ENCODE peak calls at places on chromosomes 3 and 15, in four cellular contexts. S is colonic mucosa, A is ovary, D is heart left ventricle. G is an unnamed sample.
A peak's percentile ranks its signal among the peaks of the same experiment; 100 is the strongest.

GRCh38 chr3:42166214-42166613 is 75.1 kb downstream of the TRAK1 start:
- DNase-seq in S (no peak), A (no peak), D (no peak), G (no peak)

GRCh38 chr3:120689395-120689794 is 7.4 kb upstream of the HGD start:
- DNase-seq in S (no peak), A (no peak), D (no peak), G (no peak)

GRCh38 chr3:66812126-66812525 is 186.0 kb upstream of the KBTBD8 start:
- DNase-seq in S (peak; percentile 42), A (no peak), D (no peak), G (no peak)

GRCh38 chr3:172517859-172518466 is 5.3 kb downstream of the TNFSF10 start:
- DNase-seq in S (no peak), A (no peak), D (no peak), G (no peak)

GRCh38 chr3:152148579-152148978 is 120.2 kb upstream of the MBNL1 start:
- DNase-seq in S (no peak), A (no peak), D (no peak), G (no peak)

GRCh38 chr3:14595561-14595960 is 55.4 kb upstream of the GRIP2 start:
- DNase-seq in S (no peak), A (no peak), D (no peak), G (no peak)

GRCh38 chr3:53026423-53027162 is 19.3 kb downstream of the SFMBT1 start:
- DNase-seq in S (no peak), A (no peak), D (no peak), G (no peak)

GRCh38 chr15:47376190-47376589 is 341.1 kb upstream of the SEMA6D start:
- DNase-seq in S (no peak), A (no peak), D (no peak), G (no peak)

GRCh38 chr3:127411083-127411727 is 123.4 kb upstream of the PRR20G start:
- DNase-seq in S (peak; percentile 7), A (no peak), D (peak; percentile 17), G (no peak)

GRCh38 chr3:3836845-3837244 is 37.6 kb downstream of the LRRN1 start:
- DNase-seq in S (no peak), A (no peak), D (no peak), G (no peak)

GRCh38 chr15:65400760-65401606 is 21.8 kb downstream of the IGDCC4 start:
- DNase-seq in S (peak; percentile 66), A (peak; percentile 83), D (no peak), G (peak; percentile 67)

GRCh38 chr3:3603351-3603750 is 195.9 kb upstream of the LRRN1 start:
- DNase-seq in S (no peak), A (no peak), D (no peak), G (no peak)

GRCh38 chr3:171393032-171393744 is 67.0 kb downstream of the TNIK start:
- DNase-seq in S (no peak), A (no peak), D (no peak), G (no peak)

GRCh38 chr3:44883999-44884431 is 9.6 kb downstream of the TGM4 start:
- DNase-seq in S (no peak), A (no peak), D (no peak), G (peak; percentile 99)

GRCh38 chr3:66297917-66298316 is 77.1 kb downstream of the SLC25A26 start:
- DNase-seq in S (no peak), A (no peak), D (no peak), G (no peak)

GRCh38 chr15:70049701-70050445 is 47.8 kb downstream of the TLE3 start:
- DNase-seq in S (no peak), A (peak; percentile 25), D (no peak), G (no peak)

GRCh38 chr3:42369304-42369703 is 41.1 kb downstream of the LYZL4 start:
- DNase-seq in S (no peak), A (no peak), D (no peak), G (no peak)

GRCh38 chr3:30618508-30618907 is 12.1 kb downstream of the TGFBR2 start:
- DNase-seq in S (no peak), A (no peak), D (no peak), G (no peak)

GRCh38 chr3:127226451-127226850 is 33.5 kb downstream of the PRR23E start:
- DNase-seq in S (no peak), A (no peak), D (no peak), G (peak; percentile 15)

GRCh38 chr3:107959767-107960166 is 131.1 kb downstream of the CD47 start:
- DNase-seq in S (no peak), A (no peak), D (no peak), G (no peak)

GRCh38 chr3:107957506-107957905 is 133.3 kb downstream of the CD47 start:
- DNase-seq in S (no peak), A (no peak), D (no peak), G (no peak)

GRCh38 chr3:107956991-107957467 is 133.8 kb downstream of the CD47 start:
- DNase-seq in S (peak; percentile 51), A (peak; percentile 84), D (peak; percentile 75), G (no peak)

GRCh38 chr3:107954845-107955244 is 136.0 kb downstream of the CD47 start:
- DNase-seq in S (no peak), A (no peak), D (no peak), G (no peak)

DNA sequence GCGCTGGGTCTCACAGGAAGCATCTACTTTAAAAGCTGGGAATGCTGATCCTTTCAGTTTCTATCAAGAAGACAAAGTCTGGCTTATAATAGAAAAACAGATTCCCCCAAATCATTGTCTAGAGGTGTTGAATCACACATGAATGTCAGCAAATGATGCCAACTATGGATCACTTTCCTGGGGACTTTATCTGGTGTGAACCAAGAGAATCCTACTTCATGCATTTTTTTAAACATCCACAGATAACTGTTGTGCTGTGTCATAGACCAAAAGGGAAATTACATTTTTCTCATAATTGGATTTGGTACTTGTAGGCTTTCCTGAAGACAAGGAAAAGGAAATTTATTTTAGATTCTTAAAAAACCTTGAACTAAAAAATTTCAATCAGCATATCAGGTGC is 132.7 kb downstream of the CD47 start:
- DNase-seq in S (no peak), A (no peak), D (no peak), G (no peak)
- H3K27ac ChIP-seq in S (peak overlapping the region; percentile 54), A (no peak overlapping the region), D (peak overlapping the region; percentile 63), G (no peak overlapping the region)

GRCh38 chr15:68794307-68794706 is 26.4 kb downstream of the ANP32A start:
- DNase-seq in S (no peak), A (no peak), D (no peak), G (no peak)

GRCh38 chr15:68794869-68795268 is 25.8 kb downstream of the ANP32A start:
- DNase-seq in S (no peak), A (no peak), D (no peak), G (no peak)

GRCh38 chr15:68791431-68792283 is 29.0 kb downstream of the ANP32A start:
- DNase-seq in S (no peak), A (no peak), D (no peak), G (no peak)

GRCh38 chr15:68793776-68794175 is 26.9 kb downstream of the ANP32A start:
- DNase-seq in S (no peak), A (no peak), D (no peak), G (no peak)

DNA sequence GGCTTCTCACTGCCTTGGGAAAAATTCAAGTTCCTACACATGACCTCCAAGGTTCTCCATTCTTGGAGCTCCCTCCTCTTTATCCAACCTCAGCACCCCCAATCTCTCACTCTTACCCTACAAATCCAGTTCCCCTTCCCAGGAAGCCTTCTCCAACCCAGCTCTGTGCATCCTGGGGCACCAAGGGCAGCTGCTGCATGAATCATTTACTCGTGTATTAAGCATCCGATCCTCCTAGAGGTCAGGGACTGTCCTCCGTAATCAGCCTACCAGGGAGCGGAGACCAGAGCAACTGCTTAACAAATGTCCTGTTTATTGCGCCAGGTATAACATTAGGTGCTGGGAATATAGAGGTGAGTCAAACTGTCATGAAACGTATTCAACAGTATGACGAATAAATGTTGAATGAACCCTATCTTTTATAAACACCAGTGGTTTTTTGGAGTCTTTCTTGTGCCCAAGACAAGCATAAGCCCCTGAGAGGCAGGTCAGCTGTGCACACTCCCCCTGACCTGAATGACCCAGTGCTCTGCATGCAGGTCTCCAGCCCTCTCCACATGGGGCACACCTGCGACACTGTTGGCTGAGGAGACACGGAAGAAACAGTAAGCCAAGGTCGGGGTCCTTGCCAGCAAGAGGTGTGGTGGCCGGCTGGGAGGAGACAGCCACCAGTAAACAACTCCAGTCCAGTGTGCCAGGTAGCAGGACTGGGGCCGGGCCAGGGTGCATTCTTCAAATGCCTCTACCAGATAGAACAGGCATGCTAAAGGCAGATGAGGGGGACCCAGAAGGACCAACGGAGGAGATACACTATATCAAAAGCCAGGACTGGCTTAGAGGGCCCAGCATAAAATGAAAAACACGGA is 27.6 kb downstream of the ANP32A start:
- DNase-seq in S (peak; percentile 86), A (no peak), D (no peak), G (no peak)
- H3K27ac ChIP-seq in S (peak overlapping the region; percentile 33), A (no peak overlapping the region), D (peak overlapping the region; percentile 85), G (no peak overlapping the region)

GRCh38 chr15:23569513-23569912 is 4.0 kb downstream of the MKRN3 start:
- DNase-seq in S (no peak), A (no peak), D (no peak), G (peak; percentile 33)
- H3K27ac ChIP-seq in S (no peak overlapping the region), A (no peak overlapping the region), D (no peak overlapping the region), G (peak overlapping the region; percentile 38)

DNA sequence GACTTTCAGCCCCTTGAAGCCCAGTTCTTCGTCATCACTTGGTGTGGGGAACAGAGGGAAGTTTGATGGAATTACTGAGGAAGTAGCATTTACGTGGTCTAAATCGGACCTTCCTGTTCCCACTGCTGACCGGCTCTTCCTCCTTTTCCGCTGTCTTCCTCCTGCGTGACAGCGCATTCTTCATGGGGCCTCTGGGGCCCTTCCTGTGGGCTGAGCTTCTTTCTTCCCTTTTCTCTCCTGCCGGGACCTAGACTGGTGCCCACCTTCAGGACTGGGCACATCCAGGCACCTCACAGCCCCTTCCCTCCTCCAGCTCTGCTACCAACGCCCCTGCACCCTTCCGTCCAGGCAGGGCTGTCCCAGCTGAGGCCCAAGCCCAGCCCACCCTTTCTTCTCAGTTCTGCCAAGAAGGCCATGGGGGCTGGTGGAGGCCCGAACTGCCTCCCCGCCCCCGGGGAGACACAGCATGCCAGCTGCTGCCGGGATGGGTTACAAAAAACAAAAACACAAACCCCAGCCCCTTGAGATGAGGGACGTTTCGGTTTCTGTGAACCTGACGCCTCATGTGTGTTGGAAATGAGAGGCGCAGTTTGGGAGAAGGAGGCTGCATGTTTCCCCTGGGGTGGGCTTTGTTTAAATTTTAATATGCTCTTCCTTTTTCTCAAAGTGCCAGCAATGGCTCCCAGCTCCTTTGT is 19.1 kb downstream of the ZNF710 start:
- DNase-seq in S (no peak), A (no peak), D (peak; percentile 59), G (no peak)
- H3K27ac ChIP-seq in S (peak overlapping the region; percentile 54), A (no peak overlapping the region), D (peak overlapping the region; percentile 65), G (no peak overlapping the region)

GRCh38 chr15:62475595-62475994 is 310.5 kb upstream of the C2CD4B start:
- DNase-seq in S (no peak), A (no peak), D (no peak), G (no peak)
- H3K27ac ChIP-seq in S (no peak overlapping the region), A (peak overlapping the region; percentile 25), D (no peak overlapping the region), G (no peak overlapping the region)

G was measured in PC-3.